ENCODE peak calls at places on chromosomes 13 and 19, in ten cellular contexts. X is AG04450; J is NCI-H1930; O is breast epithelium; T is Right ventricle myocardium superior; V is cardiac fibroblast; Q is NCI-H2171; N is stimulated activated CD8-positive, alpha-beta memory T cell treated with anti-CD3 and anti-CD28 coated beads, Interleukin-7, amount 100 ng/mL, for 1 hour; H is HEK293T; M is activated T-helper 2 cell treated with anti-CD3 and anti-CD28 coated beads, Interferon-gamma antibody, Interleukin-2, Interleukin-4, amounts not matched to agents 10 μg/mL and 5 μg/mL and 100 μg/mL, durations not matched to agents 14 hours and 24 hours and 36 hours. S is an unnamed sample.
A peak's percentile ranks its signal among the peaks of the same experiment; 100 is the strongest.

GRCh38 chr19:17680235-17680722 is 7.9 kb downstream of the UNC13A start:
- DNase-seq in V (peak; percentile 69), O (peak; percentile 20), J (no peak), N (peak; percentile 30), M (peak; percentile 32), X (no peak), Q (no peak), T (peak; percentile 85), H (peak; percentile 29), S (no peak)

GRCh38 chr13:64333888-64334287 is 2896.2 kb downstream of the PCDH9 start:
- DNase-seq in N (no peak), H (no peak), V (no peak), M (no peak), Q (no peak), O (no peak), J (no peak), X (no peak), T (no peak), S (no peak)

GRCh38 chr13:23509781-23510543 is 60.2 kb upstream of the TNFRSF19 start:
- DNase-seq in Q (no peak), X (peak; percentile 60), O (no peak), M (no peak), T (no peak), H (no peak), J (no peak), N (no peak), V (peak; percentile 55), S (no peak)

GRCh38 chr13:112605531-112605990 is 17.6 kb upstream of the TUBGCP3 start:
- DNase-seq in Q (no peak), H (no peak), O (no peak), T (no peak), X (no peak), J (no peak), N (no peak), V (peak; percentile 4), M (no peak), S (no peak)

GRCh38 chr19:37991841-37992248 is 84.8 kb downstream of the SIPA1L3 start:
- DNase-seq in T (no peak), H (no peak), X (no peak), Q (no peak), V (no peak), M (no peak), J (no peak), N (no peak), O (no peak), S (no peak)

GRCh38 chr13:33649212-33649917 is 168.6 kb upstream of the RFC3 start:
- DNase-seq in J (no peak), M (no peak), O (no peak), Q (no peak), V (peak; percentile 25), T (no peak), X (no peak), H (no peak), N (no peak), S (no peak)

GRCh38 chr19:18486746-18487145 is 35.1 kb downstream of the ELL start:
- DNase-seq in N (no peak), O (no peak), T (no peak), M (no peak), H (no peak), V (no peak), X (no peak), J (no peak), Q (no peak), S (no peak)

GRCh38 chr19:39539165-39539518 is 819 bp downstream of the EID2 start:
- DNase-seq in H (no peak), O (no peak), J (no peak), Q (no peak), M (no peak), N (no peak), T (no peak), V (no peak), X (no peak), S (no peak)

GRCh38 chr13:39616087-39616694 is 13.2 kb upstream of the LHFPL6 start:
- DNase-seq in T (no peak), M (no peak), X (peak; percentile 33), H (peak; percentile 78), Q (peak; percentile 12), J (peak; percentile 50), V (peak; percentile 84), O (peak; percentile 21), N (peak; percentile 13), S (peak; percentile 30)

GRCh38 chr13:26628706-26629105 is 71.2 kb downstream of the WASF3 start:
- DNase-seq in T (no peak), J (no peak), M (no peak), X (no peak), H (no peak), V (peak; percentile 40), Q (no peak), O (no peak), N (no peak), S (no peak)

GRCh38 chr13:61170791-61171330 is 244.8 kb downstream of the PCDH20 start:
- DNase-seq in M (no peak), Q (no peak), H (no peak), T (no peak), J (no peak), V (no peak), N (no peak), O (no peak), X (no peak), S (no peak)

GRCh38 chr13:32736648-32737047 is 150.4 kb downstream of the PDS5B start:
- DNase-seq in H (no peak), T (no peak), M (no peak), O (no peak), Q (no peak), N (no peak), J (no peak), X (no peak), V (no peak), S (no peak)

GRCh38 chr13:100542546-100543156 is 45.9 kb downstream of the GGACT start:
- DNase-seq in V (peak; percentile 48), J (no peak), H (peak; percentile 23), X (no peak), Q (peak; percentile 64), O (no peak), T (no peak), N (no peak), M (no peak), S (no peak)

GRCh38 chr13:111539791-111540446 is 219.5 kb downstream of the TEX29 start:
- DNase-seq in V (no peak), H (no peak), O (no peak), X (no peak), Q (no peak), M (no peak), J (no peak), T (no peak), N (no peak), S (no peak)

GRCh38 chr13:41916173-41916954 is 44.5 kb downstream of the VWA8 start:
- DNase-seq in J (no peak), O (no peak), M (no peak), X (peak; percentile 66), V (peak; percentile 76), H (no peak), T (no peak), N (no peak), Q (no peak), S (peak; percentile 22)

GRCh38 chr19:40567040-40567749 is 9.5 kb upstream of the SHKBP1 start:
- DNase-seq in X (no peak), H (no peak), M (no peak), J (no peak), T (no peak), O (no peak), N (no peak), Q (no peak), V (no peak), S (no peak)

GRCh38 chr19:19269952-19270694 is 3.0 kb downstream of the TM6SF2 start:
- DNase-seq in T (no peak), Q (no peak), J (no peak), H (no peak), V (no peak), X (no peak), M (no peak), O (no peak), N (no peak), S (no peak)

GRCh38 chr13:79307433-79307861 is 98.6 kb downstream of the RBM26 start:
- DNase-seq in M (no peak), J (no peak), X (no peak), O (no peak), N (no peak), H (no peak), T (no peak), Q (no peak), V (no peak), S (no peak)

S was measured in KG1.